ENCODE peak calls at places on chromosomes 11 and 22, in five cellular contexts. One of them, this sample, is unnamed.

GRCh38 chr11:3949132-3949531 is 93.7 kb downstream of the STIM1 start:
- DNase-seq in lung: no peak
- DNase-seq in left lung: no peak
- DNase-seq in neural progenitor cell: no peak
- DNase-seq in body of pancreas: no peak
- DNase-seq in this sample: no peak

GRCh38 chr11:128492461-128492860 is 94.9 kb downstream of the ETS1 start:
- DNase-seq in lung: no peak
- DNase-seq in left lung: no peak
- DNase-seq in neural progenitor cell: no peak
- DNase-seq in body of pancreas: no peak
- DNase-seq in this sample: no peak

GRCh38 chr11:26896716-26897115 is 97.2 kb upstream of the FIBIN start:
- DNase-seq in lung: no peak
- DNase-seq in left lung: no peak
- DNase-seq in neural progenitor cell: no peak
- DNase-seq in body of pancreas: no peak
- DNase-seq in this sample: no peak

GRCh38 chr11:20134991-20135736 is 25.1 kb downstream of the DBX1 start:
- DNase-seq in lung: no peak
- DNase-seq in left lung: no peak
- DNase-seq in neural progenitor cell: no peak
- DNase-seq in body of pancreas: no peak
- DNase-seq in this sample: no peak

GRCh38 chr11:61742391-61742790 is 10.0 kb upstream of the MYRF start:
- DNase-seq in lung: peak; percentile 47
- DNase-seq in left lung: no peak
- DNase-seq in neural progenitor cell: no peak
- DNase-seq in body of pancreas: no peak
- DNase-seq in this sample: no peak

GRCh38 chr22:22769434-22770279 is 118.0 kb upstream of the IGLL5 start:
- DNase-seq in lung: no peak
- DNase-seq in left lung: no peak
- DNase-seq in neural progenitor cell: peak; percentile 8
- DNase-seq in body of pancreas: no peak
- DNase-seq in this sample: no peak

GRCh38 chr22:37260939-37261338 is 16.9 kb upstream of the RAC2 start:
- DNase-seq in lung: peak; percentile 66
- DNase-seq in left lung: peak; percentile 83
- DNase-seq in neural progenitor cell: peak; percentile 82
- DNase-seq in body of pancreas: peak; percentile 55
- DNase-seq in this sample: peak; percentile 81

GRCh38 chr11:131042711-131043110 is 126.4 kb upstream of the SNX19 start:
- DNase-seq in lung: no peak
- DNase-seq in left lung: no peak
- DNase-seq in neural progenitor cell: no peak
- DNase-seq in body of pancreas: no peak
- DNase-seq in this sample: no peak

GRCh38 chr11:114896594-114896993 is 218.3 kb downstream of the NXPE2 start:
- DNase-seq in lung: no peak
- DNase-seq in left lung: no peak
- DNase-seq in neural progenitor cell: no peak
- DNase-seq in body of pancreas: no peak
- DNase-seq in this sample: no peak

GRCh38 chr11:8267831-8268529 is 4.3 kb upstream of the LMO1 start:
- DNase-seq in lung: no peak
- DNase-seq in left lung: peak; percentile 78
- DNase-seq in neural progenitor cell: peak; percentile 68
- DNase-seq in body of pancreas: peak; percentile 39
- DNase-seq in this sample: no peak

GRCh38 chr11:60848714-60849151 is 6.8 kb downstream of the CCDC86 start:
- DNase-seq in lung: no peak
- DNase-seq in left lung: no peak
- DNase-seq in neural progenitor cell: no peak
- DNase-seq in body of pancreas: no peak
- DNase-seq in this sample: no peak

GRCh38 chr22:35140879-35141745 is 75.2 kb downstream of the ISX start:
- DNase-seq in lung: no peak
- DNase-seq in left lung: no peak
- DNase-seq in neural progenitor cell: peak; percentile 67
- DNase-seq in body of pancreas: no peak
- DNase-seq in this sample: peak; percentile 46

GRCh38 chr11:78000193-78000592 is 5.7 kb upstream of the INTS4 start:
- DNase-seq in lung: peak; percentile 41
- DNase-seq in left lung: no peak
- DNase-seq in neural progenitor cell: peak; percentile 66
- DNase-seq in body of pancreas: peak; percentile 64
- DNase-seq in this sample: peak; percentile 49

GRCh38 chr11:6229911-6230310 is 4.5 kb downstream of the FHIP1B start:
- DNase-seq in lung: no peak
- DNase-seq in left lung: no peak
- DNase-seq in neural progenitor cell: no peak
- DNase-seq in body of pancreas: no peak
- DNase-seq in this sample: no peak

GRCh38 chr11:44709966-44710365 is 16.8 kb upstream of the TSPAN18 start:
- DNase-seq in lung: no peak
- DNase-seq in left lung: no peak
- DNase-seq in neural progenitor cell: no peak
- DNase-seq in body of pancreas: no peak
- DNase-seq in this sample: no peak

GRCh38 chr11:120031156-120031555 is 106.8 kb downstream of the TRIM29 start:
- DNase-seq in lung: no peak
- DNase-seq in left lung: no peak
- DNase-seq in neural progenitor cell: no peak
- DNase-seq in body of pancreas: no peak
- DNase-seq in this sample: no peak

GRCh38 chr11:95897731-95898130 is 26.2 kb downstream of the MTMR2 start:
- DNase-seq in lung: no peak
- DNase-seq in left lung: no peak
- DNase-seq in neural progenitor cell: no peak
- DNase-seq in body of pancreas: no peak
- DNase-seq in this sample: no peak

GRCh38 chr11:64619196-64619595 is 28.2 kb downstream of the SLC22A12 start:
- DNase-seq in lung: peak; percentile 49
- DNase-seq in left lung: peak; percentile 47
- DNase-seq in neural progenitor cell: no peak
- DNase-seq in body of pancreas: no peak
- DNase-seq in this sample: peak; percentile 88

GRCh38 chr11:75204685-75205667 is 35.6 kb upstream of the TPBGL start:
- DNase-seq in lung: peak; percentile 83
- DNase-seq in left lung: peak; percentile 93
- DNase-seq in neural progenitor cell: peak; percentile 92
- DNase-seq in body of pancreas: peak; percentile 93
- DNase-seq in this sample: peak; percentile 97

GRCh38 chr22:48275412-48275811 is 1513.0 kb downstream of the TBC1D22A start:
- DNase-seq in lung: no peak
- DNase-seq in left lung: no peak
- DNase-seq in neural progenitor cell: no peak
- DNase-seq in body of pancreas: no peak
- DNase-seq in this sample: no peak

GRCh38 chr22:48278620-48279464 is 1516.4 kb downstream of the TBC1D22A start:
- DNase-seq in lung: no peak
- DNase-seq in left lung: no peak
- DNase-seq in neural progenitor cell: no peak
- DNase-seq in body of pancreas: no peak
- DNase-seq in this sample: no peak

GRCh38 chr22:48276933-48277867 is 1514.8 kb downstream of the TBC1D22A start:
- DNase-seq in lung: no peak
- DNase-seq in left lung: no peak
- DNase-seq in neural progenitor cell: no peak
- DNase-seq in body of pancreas: no peak
- DNase-seq in this sample: no peak

GRCh38 chr22:48279465-48279765 is 1517.0 kb downstream of the TBC1D22A start:
- DNase-seq in lung: no peak
- DNase-seq in left lung: no peak
- DNase-seq in neural progenitor cell: no peak
- DNase-seq in body of pancreas: no peak
- DNase-seq in this sample: no peak

DNA sequence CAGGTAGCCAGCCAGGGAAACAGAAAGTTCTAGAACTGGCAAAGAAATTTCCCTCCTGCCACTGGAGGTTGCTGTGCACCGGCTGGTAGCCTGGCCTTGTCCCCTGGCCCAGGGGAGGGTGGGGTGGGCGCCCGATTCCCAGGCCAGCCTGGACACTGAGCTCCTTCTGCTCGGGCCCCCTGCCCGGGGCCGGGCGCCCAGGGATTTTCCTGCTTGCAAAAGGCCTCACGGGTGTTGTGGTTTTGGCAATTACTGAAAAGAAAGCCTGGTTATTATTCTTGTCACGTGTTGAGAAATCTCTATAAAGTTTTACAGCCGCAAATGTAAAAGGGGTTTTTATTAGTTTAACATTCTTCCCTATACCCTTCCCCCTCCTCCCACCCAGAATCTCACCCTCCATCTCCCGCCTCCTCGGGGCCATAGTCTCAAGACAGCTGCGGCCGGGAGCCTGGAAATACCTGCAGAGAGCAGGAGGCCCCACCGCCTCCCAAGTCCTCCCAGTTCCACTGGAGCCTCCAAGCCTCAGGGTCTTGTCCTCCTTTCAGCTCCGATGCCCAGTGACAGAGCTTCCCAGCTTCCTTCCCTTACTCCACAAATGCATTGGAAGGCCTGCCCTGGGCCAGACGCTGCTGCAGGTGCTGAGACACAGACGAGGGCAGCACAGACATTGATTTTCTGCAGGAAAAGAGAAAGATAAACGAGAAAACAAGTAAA is 1515.6 kb downstream of the TBC1D22A start:
- DNase-seq in lung: no peak
- DNase-seq in left lung: no peak
- DNase-seq in neural progenitor cell: no peak
- DNase-seq in body of pancreas: no peak
- DNase-seq in this sample: no peak
- H3K9me3 ChIP-seq in lung: no peaks in the 10 kb centered on the region
- H3K9me3 ChIP-seq in left lung: no peaks in the 10 kb centered on the region
- H3K9me3 ChIP-seq in neural progenitor cell: peaks cover 6% of the 10 kb centered on the region
- H3K9me3 ChIP-seq in body of pancreas: no peaks in the 10 kb centered on the region
- H3K9me3 ChIP-seq in this sample: no peaks in the 10 kb centered on the region

DNA sequence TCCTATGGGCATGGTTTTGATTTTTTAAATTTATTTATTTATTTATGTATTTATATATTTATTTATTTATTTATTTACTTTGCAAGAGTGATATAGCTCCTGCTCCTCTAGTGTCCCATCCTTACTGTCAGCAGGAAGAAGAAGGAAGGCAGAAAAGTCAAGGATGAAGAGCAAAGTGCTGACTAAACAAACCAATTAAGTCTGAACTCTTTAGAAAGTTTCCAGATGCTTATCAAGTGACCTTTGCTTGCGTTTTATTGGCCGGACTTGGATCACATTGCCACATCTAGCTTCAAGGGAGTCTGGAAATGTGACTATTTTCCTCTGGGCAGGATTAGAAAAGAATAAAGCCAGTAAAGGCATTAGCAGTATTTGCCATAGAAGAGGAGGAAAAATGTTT is 8.7 kb upstream of the OR4B1 start:
- DNase-seq in lung: no peak
- DNase-seq in left lung: no peak
- DNase-seq in neural progenitor cell: no peak
- DNase-seq in body of pancreas: no peak
- DNase-seq in this sample: no peak
- H3K9me3 ChIP-seq in lung: no peaks in the 10 kb centered on the region
- H3K9me3 ChIP-seq in left lung: no peaks in the 10 kb centered on the region
- H3K9me3 ChIP-seq in neural progenitor cell: peaks cover 4% of the 10 kb centered on the region
- H3K9me3 ChIP-seq in body of pancreas: no peaks in the 10 kb centered on the region
- H3K9me3 ChIP-seq in this sample: no peaks in the 10 kb centered on the region

GRCh38 chr11:73113426-73113825 is 28.7 kb downstream of the FCHSD2 start:
- DNase-seq in lung: no peak
- DNase-seq in left lung: no peak
- DNase-seq in neural progenitor cell: no peak
- DNase-seq in body of pancreas: no peak
- DNase-seq in this sample: no peak
- H3K9me3 ChIP-seq in lung: peaks cover 2% of the 10 kb centered on the region
- H3K9me3 ChIP-seq in left lung: no peaks in the 10 kb centered on the region
- H3K9me3 ChIP-seq in neural progenitor cell: peaks cover 11% of the 10 kb centered on the region
- H3K9me3 ChIP-seq in body of pancreas: no peaks in the 10 kb centered on the region
- H3K9me3 ChIP-seq in this sample: no peaks in the 10 kb centered on the region

GRCh38 chr11:58734681-58735490 is 3.1 kb upstream of the GLYAT start:
- DNase-seq in lung: no peak
- DNase-seq in left lung: no peak
- DNase-seq in neural progenitor cell: no peak
- DNase-seq in body of pancreas: peak; percentile 59
- DNase-seq in this sample: no peak
- H3K9me3 ChIP-seq in lung: peaks cover 1% of the 10 kb centered on the region
- H3K9me3 ChIP-seq in left lung: no peaks in the 10 kb centered on the region
- H3K9me3 ChIP-seq in neural progenitor cell: peaks cover 25% of the 10 kb centered on the region
- H3K9me3 ChIP-seq in body of pancreas: no peaks in the 10 kb centered on the region
- H3K9me3 ChIP-seq in this sample: no peaks in the 10 kb centered on the region

GRCh38 chr11:71078482-71078881 is 173.9 kb downstream of the SHANK2 start:
- DNase-seq in lung: no peak
- DNase-seq in left lung: no peak
- DNase-seq in neural progenitor cell: no peak
- DNase-seq in body of pancreas: no peak
- DNase-seq in this sample: no peak

GRCh38 chr11:71081704-71082230 is 170.6 kb downstream of the SHANK2 start:
- DNase-seq in lung: no peak
- DNase-seq in left lung: no peak
- DNase-seq in neural progenitor cell: no peak
- DNase-seq in body of pancreas: no peak
- DNase-seq in this sample: no peak

GRCh38 chr11:71082454-71082853 is 169.9 kb downstream of the SHANK2 start:
- DNase-seq in lung: no peak
- DNase-seq in left lung: no peak
- DNase-seq in neural progenitor cell: no peak
- DNase-seq in body of pancreas: no peak
- DNase-seq in this sample: no peak

GRCh38 chr11:71080239-71081097 is 171.9 kb downstream of the SHANK2 start:
- DNase-seq in lung: peak; percentile 63
- DNase-seq in left lung: no peak
- DNase-seq in neural progenitor cell: peak; percentile 92
- DNase-seq in body of pancreas: peak; percentile 60
- DNase-seq in this sample: peak; percentile 90

DNA sequence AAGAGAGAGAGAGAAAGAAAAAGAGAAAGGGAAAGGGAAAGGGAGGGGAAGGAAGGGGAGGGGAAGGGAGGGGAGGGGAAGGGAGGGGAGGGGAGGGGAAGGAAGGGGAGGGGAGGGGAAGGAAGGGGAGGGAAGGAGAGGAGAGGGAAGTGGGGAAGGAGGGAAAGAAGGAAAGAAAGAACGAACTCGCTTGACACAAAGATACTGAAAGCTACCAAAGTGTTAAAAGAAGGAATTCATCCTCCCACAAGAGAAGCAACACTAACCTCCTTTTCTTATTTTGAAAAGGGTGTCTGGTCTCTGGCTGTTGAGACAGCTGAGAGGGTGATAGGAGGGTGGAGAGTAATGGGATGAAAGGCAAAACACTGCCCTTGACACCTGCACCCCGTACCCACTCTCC is 172.6 kb downstream of the SHANK2 start:
- DNase-seq in lung: no peak
- DNase-seq in left lung: no peak
- DNase-seq in neural progenitor cell: no peak
- DNase-seq in body of pancreas: no peak
- DNase-seq in this sample: no peak
- H3K9me3 ChIP-seq in lung: peaks cover 5% of the 10 kb centered on the region
- H3K9me3 ChIP-seq in left lung: no peaks in the 10 kb centered on the region
- H3K9me3 ChIP-seq in neural progenitor cell: no peaks in the 10 kb centered on the region
- H3K9me3 ChIP-seq in body of pancreas: no peaks in the 10 kb centered on the region
- H3K9me3 ChIP-seq in this sample: no peaks in the 10 kb centered on the region

GRCh38 chr11:2647167-2647566 is 52.6 kb downstream of the KCNQ1OT1 start:
- DNase-seq in lung: no peak
- DNase-seq in left lung: no peak
- DNase-seq in neural progenitor cell: no peak
- DNase-seq in body of pancreas: no peak
- DNase-seq in this sample: no peak
- H3K9me3 ChIP-seq in lung: peaks cover 26% of the 10 kb centered on the region
- H3K9me3 ChIP-seq in left lung: no peaks in the 10 kb centered on the region
- H3K9me3 ChIP-seq in neural progenitor cell: peaks cover 52% of the 10 kb centered on the region
- H3K9me3 ChIP-seq in body of pancreas: peaks cover 70% of the 10 kb centered on the region
- H3K9me3 ChIP-seq in this sample: no peaks in the 10 kb centered on the region